ENCODE peak calls at places on chromosomes 4 and X, in nine cellular contexts. O, M, I, S, Q, N, R, C and T are unnamed samples. For H3K4me1, the result is how much of the 10 kb centered on the place peaks cover.

GRCh38 chr4:104930298-104930697 is 216.4 kb upstream of the TET2 start:
- ATAC-seq in O (no peak), M (no peak), I (no peak), S (no peak), Q (no peak), N (no peak), R (no peak), C (no peak), T (no peak)

GRCh38 chr4:82284858-82285805 is 88.7 kb downstream of the HNRNPD start:
- ATAC-seq in O (peak), M (peak), I (peak), S (peak), Q (peak), N (peak), R (peak), C (peak), T (peak)

GRCh38 chr4:53914313-53915016 is 149.9 kb downstream of the CHIC2 start:
- ATAC-seq in O (no peak), M (peak), I (no peak), S (no peak), Q (peak), N (peak), R (peak), C (no peak), T (peak)

GRCh38 chrX:350534-351321 is 32.1 kb upstream of the GTPBP6 start:
- ATAC-seq in O (no peak), M (no peak), I (no peak), S (peak), Q (no peak), N (no peak), R (no peak), C (no peak), T (no peak)

GRCh38 chr4:184294734-184295133 is 77.1 kb upstream of the ENPP6 start:
- ATAC-seq in O (no peak), M (no peak), I (no peak), S (no peak), Q (no peak), N (no peak), R (no peak), C (no peak), T (no peak)

GRCh38 chr4:58761563-58761962 is 1651.4 kb upstream of the IGFBP7 start:
- ATAC-seq in O (no peak), M (no peak), I (no peak), S (no peak), Q (no peak), N (no peak), R (no peak), C (no peak), T (no peak)

GRCh38 chr4:38600575-38600974 is 63.4 kb upstream of the KLF3 start:
- ATAC-seq in O (no peak), M (peak), I (no peak), S (no peak), Q (peak), N (peak), R (peak), C (no peak), T (no peak)

GRCh38 chr4:168076989-168077725 is 15.2 kb upstream of the ANXA10 start:
- ATAC-seq in O (peak), M (peak), I (no peak), S (no peak), Q (no peak), N (no peak), R (peak), C (no peak), T (no peak)

GRCh38 chr4:110610940-110611785 is 11.7 kb downstream of the PITX2 start:
- ATAC-seq in O (peak), M (peak), I (peak), S (no peak), Q (peak), N (peak), R (peak), C (no peak), T (no peak)

GRCh38 chr4:139666735-139667266 is 1.2 kb downstream of the MGST2 start:
- ATAC-seq in O (peak), M (peak), I (peak), S (peak), Q (peak), N (peak), R (peak), C (peak), T (peak)

DNA sequence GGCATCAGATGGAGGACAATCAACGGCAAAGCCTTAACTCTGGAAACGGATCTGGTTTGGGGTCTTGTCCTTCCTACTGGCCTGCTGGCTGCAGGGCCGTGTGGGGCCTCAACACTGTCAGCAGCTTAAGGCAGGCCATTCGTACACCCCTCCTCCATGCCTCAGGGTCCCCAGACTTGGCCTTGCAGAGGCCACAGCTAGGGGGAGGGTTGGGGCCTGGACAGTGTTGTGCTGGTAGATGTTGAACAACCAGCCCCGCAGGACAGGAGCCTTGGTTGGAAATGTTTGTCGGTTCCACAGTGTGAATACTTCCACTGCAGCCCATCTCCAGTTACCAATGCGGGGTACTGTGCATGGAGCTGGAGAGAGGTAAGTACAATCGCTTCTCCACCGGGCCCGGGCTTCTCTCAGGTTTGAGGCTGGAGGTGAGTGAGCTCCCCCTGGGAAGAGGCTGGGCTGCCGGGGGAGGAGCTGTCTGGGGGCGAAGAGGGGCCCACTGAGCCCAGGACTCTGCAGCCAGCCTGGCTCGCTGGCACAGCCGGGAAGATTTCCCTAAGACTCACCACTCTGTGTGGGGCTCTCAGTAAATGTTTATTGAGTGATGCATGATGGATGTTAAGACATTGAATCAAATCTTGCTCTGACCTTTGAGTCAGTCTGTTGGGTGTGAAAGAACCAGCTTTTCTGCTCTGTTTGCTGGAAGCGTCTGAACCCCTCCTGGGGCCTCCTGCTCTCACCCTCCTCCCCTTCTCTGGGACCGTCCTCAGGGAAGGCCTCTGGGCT is 19.7 kb upstream of the GPR78 start:
- ATAC-seq in O (no peak), M (no peak), I (no peak), S (no peak), Q (peak), N (no peak), R (peak), C (no peak), T (no peak)
- H3K4me1 ChIP-seq in O (under half), M (under half), I (under half), S (under half), Q (under half), N (under half), R (under half), C (under half), T (under half)

GRCh38 chr4:72665376-72665978 is 96.5 kb upstream of the ADAMTS3 start:
- ATAC-seq in O (no peak), M (no peak), I (no peak), S (no peak), Q (no peak), N (no peak), R (no peak), C (no peak), T (no peak)
- H3K4me1 ChIP-seq in O (under half), M (under half), I (under half), S (under half), Q (under half), N (under half), R (under half), C (under half), T (under half)

GRCh38 chr4:48193921-48194320 is 59.9 kb upstream of the TXK start:
- ATAC-seq in O (no peak), M (no peak), I (no peak), S (no peak), Q (no peak), N (no peak), R (no peak), C (no peak), T (no peak)

GRCh38 chr4:48190839-48191238 is 56.8 kb upstream of the TXK start:
- ATAC-seq in O (no peak), M (no peak), I (no peak), S (no peak), Q (no peak), N (no peak), R (no peak), C (no peak), T (no peak)

GRCh38 chr4:48191758-48192157 is 57.7 kb upstream of the TXK start:
- ATAC-seq in O (no peak), M (no peak), I (no peak), S (no peak), Q (no peak), N (no peak), R (no peak), C (no peak), T (no peak)

GRCh38 chr4:48194986-48195773 is 61.1 kb upstream of the TXK start:
- ATAC-seq in O (peak), M (peak), I (no peak), S (peak), Q (peak), N (no peak), R (no peak), C (no peak), T (no peak)

GRCh38 chr4:48193096-48193836 is 59.2 kb upstream of the TXK start:
- ATAC-seq in O (no peak), M (no peak), I (no peak), S (no peak), Q (peak), N (no peak), R (no peak), C (no peak), T (no peak)
- H3K4me1 ChIP-seq in O (under half), M (under half), I (under half), S (under half), Q (under half), N (under half), R (under half), C (under half), T (under half)

DNA sequence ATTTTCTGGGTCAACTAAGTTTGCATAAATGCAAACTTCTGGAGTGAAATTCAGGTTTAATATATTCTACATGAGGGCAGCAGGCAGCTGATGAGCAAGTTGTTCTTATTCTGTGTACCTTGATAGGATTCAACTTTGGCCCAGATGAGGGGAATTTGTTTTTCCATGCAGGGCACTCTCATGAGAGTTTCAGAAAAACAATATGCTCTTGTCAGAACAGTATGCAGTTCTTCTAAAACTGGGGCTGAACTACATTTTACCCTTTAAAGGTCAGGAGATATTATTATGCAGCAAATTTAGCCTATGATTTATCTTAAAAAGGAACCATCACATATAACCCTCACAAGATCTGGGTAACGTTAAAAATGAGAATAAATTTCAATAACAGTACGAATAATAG is 19.2 kb downstream of the GPRIN3 start:
- ATAC-seq in O (no peak), M (no peak), I (no peak), S (no peak), Q (no peak), N (no peak), R (no peak), C (peak), T (no peak)
- H3K4me1 ChIP-seq in O (under half), M (under half), I (half or more), S (under half), Q (under half), N (under half), R (half or more), C (under half), T (under half)